ENCODE peak calls at places on chromosomes 1 and 21, in four cellular contexts. J is cardiac muscle cell, Y is NCI-H1092, C is T-helper 2 cell. H is an unnamed sample.

GRCh38 chr1:247647864-247648263 is 31.7 kb downstream of the OR13G1 start:
- DNase-seq in Y (no peak), C (no peak), J (no peak), H (no peak)

GRCh38 chr1:215243275-215244054 is 160.9 kb downstream of the KCNK2 start:
- DNase-seq in J (no peak), C (no peak), Y (no peak), H (no peak)

GRCh38 chr1:189616893-189617292 is 860.8 kb downstream of the BRINP3 start:
- DNase-seq in Y (no peak), C (no peak), J (peak), H (no peak)

GRCh38 chr1:193079187-193079586 is 19.8 kb downstream of the RO60 start:
- DNase-seq in J (no peak), C (no peak), Y (no peak), H (no peak)

GRCh38 chr1:67749844-67750689 is 65.1 kb downstream of the GADD45A start:
- DNase-seq in J (peak), C (no peak), Y (no peak), H (no peak)

GRCh38 chr21:17688912-17689874 is 76.5 kb upstream of the BTG3 start:
- DNase-seq in J (peak), Y (peak), C (peak), H (no peak)

GRCh38 chr1:235486321-235486720 is 17.9 kb downstream of the B3GALNT2 start:
- DNase-seq in J (peak), C (no peak), Y (no peak), H (no peak)

GRCh38 chr1:11948822-11949458 is 14.4 kb downstream of the PLOD1 start:
- DNase-seq in Y (no peak), C (no peak), J (peak), H (no peak)

H was measured in NCI-H2227 treated with DMSO at 0.1 percent for 48 hours.